ENCODE peak calls at places on chromosome X, in ten cellular contexts. C is fibroblast of pulmonary artery; J is stimulated activated CD4-positive, alpha-beta T cell treated with anti-CD3 and anti-CD28 coated beads, Interleukin-1b, Interleukin-23, amount 100 ng/mL, for 24 hours; V is AG08395; E is NT2/D1; M is NCI-H510A; R is NCI-H146; G is SJSA1; L is progenitor cell of endocrine pancreas; H is osteocyte. Z is an unnamed sample.

GRCh38 chrX:9878141-9878875 is 88.8 kb upstream of the CLDN34 start:
- DNase-seq in C (no peak), J (no peak), V (no peak), E (no peak), M (no peak), R (no peak), G (no peak), L (no peak), H (no peak), Z (no peak)

GRCh38 chrX:49155243-49155899 is 7.2 kb upstream of the MAGIX start:
- DNase-seq in C (peak), J (no peak), V (peak), E (peak), M (peak), R (peak), G (peak), L (no peak), H (no peak), Z (no peak)

GRCh38 chrX:18973527-18974192 is 10.3 kb downstream of the PHKA2 start:
- DNase-seq in C (peak), J (no peak), V (no peak), E (no peak), M (no peak), R (peak), G (no peak), L (no peak), H (no peak), Z (no peak)

GRCh38 chrX:53263597-53264094 is 17.7 kb downstream of the IQSEC2 start:
- DNase-seq in C (peak), J (no peak), V (peak), E (no peak), M (no peak), R (no peak), G (peak), L (no peak), H (no peak), Z (peak)

GRCh38 chrX:9369802-9370291 is 95.0 kb upstream of the TBL1X start:
- DNase-seq in C (peak), J (no peak), V (no peak), E (no peak), M (no peak), R (no peak), G (no peak), L (no peak), H (no peak), Z (no peak)

GRCh38 chrX:150647331-150647730 is 45.9 kb upstream of the MTMR1 start:
- DNase-seq in C (no peak), J (no peak), V (no peak), E (no peak), M (no peak), R (no peak), G (no peak), L (no peak), H (no peak), Z (no peak)

GRCh38 chrX:71989768-71990167 is 79.1 kb downstream of the NHSL2 start:
- DNase-seq in C (peak), J (no peak), V (peak), E (no peak), M (no peak), R (no peak), G (peak), L (no peak), H (no peak), Z (no peak)

GRCh38 chrX:48617542-48618340 is 20.4 kb downstream of the WDR13 start:
- DNase-seq in C (peak), J (no peak), V (no peak), E (no peak), M (no peak), R (peak), G (no peak), L (no peak), H (no peak), Z (peak)

GRCh38 chrX:38305971-38306370 is 21.3 kb downstream of the RPGR start:
- DNase-seq in C (peak), J (no peak), V (no peak), E (no peak), M (no peak), R (no peak), G (no peak), L (no peak), H (no peak), Z (no peak)

GRCh38 chrX:33045245-33045644 is 166.1 kb downstream of the DMD start:
- DNase-seq in C (no peak), J (no peak), V (no peak), E (no peak), M (no peak), R (no peak), G (no peak), L (no peak), H (no peak), Z (no peak)

GRCh38 chrX:64850371-64851082 is 125.7 kb downstream of the ZC4H2 start:
- DNase-seq in C (no peak), J (no peak), V (no peak), E (no peak), M (no peak), R (no peak), G (no peak), L (no peak), H (no peak), Z (no peak)

GRCh38 chrX:144916785-144917184 is 330.5 kb upstream of the SPANXN1 start:
- DNase-seq in C (no peak), J (no peak), V (no peak), E (no peak), M (no peak), R (no peak), G (no peak), L (no peak), H (no peak), Z (no peak)

GRCh38 chrX:2627272-2627867 is 63.7 kb upstream of the CD99 start:
- DNase-seq in C (peak), J (no peak), V (peak), E (peak), M (no peak), R (no peak), G (peak), L (peak), H (no peak), Z (peak)